ENCODE peak calls at places on chromosomes 3 and 15, in six cellular contexts. Q is NCI-H526 treated with DMSO at 0.1 percent for 48 hours, S is GM20000, T is RCC 7860, C is sigmoid colon, D is NCI-H1092 treated with DMSO at 0.1 percent for 48 hours. E is an unnamed sample.
A peak's percentile ranks its signal among the peaks of the same experiment; 100 is the strongest.

GRCh38 chr3:126828306-126828705 is 124.3 kb downstream of the CHCHD6 start:
- DNase-seq in Q (no peak), S (no peak), T (no peak), C (peak; percentile 74), D (no peak), E (no peak)

GRCh38 chr15:34588046-34588674 is 4.7 kb upstream of the GOLGA8B start:
- DNase-seq in Q (peak; percentile 83), S (peak; percentile 62), T (peak; percentile 69), C (peak; percentile 84), D (peak; percentile 48), E (peak; percentile 66)

GRCh38 chr3:194296448-194296831 is 54.7 kb downstream of the CPN2 start:
- DNase-seq in Q (no peak), S (no peak), T (peak; percentile 95), C (peak; percentile 68), D (no peak), E (no peak)

GRCh38 chr15:43225201-43225949 is 4.6 kb upstream of the EPB42 start:
- DNase-seq in Q (peak; percentile 29), S (peak; percentile 89), T (peak; percentile 65), C (no peak), D (peak; percentile 22), E (no peak)

GRCh38 chr15:94168250-94168649 is 63.1 kb upstream of the MCTP2 start:
- DNase-seq in Q (no peak), S (no peak), T (no peak), C (no peak), D (no peak), E (no peak)

GRCh38 chr3:161266731-161267150 is 45.6 kb downstream of the NMD3 start:
- DNase-seq in Q (no peak), S (no peak), T (no peak), C (no peak), D (no peak), E (no peak)

GRCh38 chr3:732326-732928 is 360.4 kb upstream of the CNTN6 start:
- DNase-seq in Q (no peak), S (no peak), T (no peak), C (no peak), D (no peak), E (no peak)

GRCh38 chr3:29271501-29271900 is 9.4 kb upstream of the RBMS3 start:
- DNase-seq in Q (no peak), S (no peak), T (no peak), C (no peak), D (peak; percentile 44), E (no peak)

GRCh38 chr3:131109156-131109555 is 82.5 kb downstream of the NEK11 start:
- DNase-seq in Q (no peak), S (no peak), T (no peak), C (no peak), D (no peak), E (no peak)